ENCODE peak calls at places on chromosome 21, in eight cellular contexts. S is body of pancreas, V is A549, Z is psoas muscle, K is tibial artery, P is fibroblast of lung, M is HCT116, D is tibial nerve. H is an unnamed sample.

GRCh38 chr21:29181799-29182470 is 51.5 kb downstream of the MAP3K7CL start:
- DNase-seq in S (no peak), V (peak; percentile 64), Z (no peak), K (no peak), P (peak; percentile 95), M (peak; percentile 36), D (no peak), H (no peak)

GRCh38 chr21:19011448-19011847 is 607.9 kb upstream of the TMPRSS15 start:
- DNase-seq in S (no peak), V (no peak), Z (no peak), K (no peak), P (no peak), M (no peak), D (no peak), H (no peak)

GRCh38 chr21:35527358-35527757 is 478.3 kb upstream of the RUNX1 start:
- DNase-seq in S (no peak), V (no peak), Z (no peak), K (no peak), P (no peak), M (no peak), D (no peak), H (no peak)

GRCh38 chr21:40404319-40404906 is 442.5 kb downstream of the DSCAM start:
- DNase-seq in S (no peak), V (no peak), Z (no peak), K (no peak), P (peak; percentile 5), M (no peak), D (peak; percentile 27), H (no peak)

GRCh38 chr21:26461500-26461899 is 111.6 kb downstream of the CYYR1 start:
- DNase-seq in S (no peak), V (no peak), Z (no peak), K (no peak), P (no peak), M (no peak), D (no peak), H (no peak)

GRCh38 chr21:14403681-14404318 is 20.9 kb upstream of the HSPA13 start:
- DNase-seq in S (no peak), V (peak; percentile 28), Z (no peak), K (no peak), P (peak; percentile 23), M (peak; percentile 13), D (no peak), H (peak; percentile 45)

GRCh38 chr21:35086357-35086756 is 37.3 kb upstream of the RUNX1 start:
- DNase-seq in S (no peak), V (no peak), Z (no peak), K (no peak), P (peak; percentile 65), M (no peak), D (no peak), H (no peak)

GRCh38 chr21:45324430-45325205 is 36.9 kb upstream of the POFUT2 start:
- DNase-seq in S (peak; percentile 46), V (peak; percentile 67), Z (peak; percentile 48), K (no peak), P (no peak), M (no peak), D (no peak), H (no peak)

GRCh38 chr21:14303731-14304488 is 79.0 kb downstream of the HSPA13 start:
- DNase-seq in S (no peak), V (no peak), Z (no peak), K (no peak), P (no peak), M (no peak), D (no peak), H (no peak)

GRCh38 chr21:31874817-31875216 is 2.0 kb downstream of the HUNK start:
- DNase-seq in S (peak; percentile 77), V (no peak), Z (no peak), K (no peak), P (no peak), M (no peak), D (no peak), H (no peak)

GRCh38 chr21:25997788-25998611 is 172.6 kb downstream of the APP start:
- DNase-seq in S (peak; percentile 75), V (no peak), Z (no peak), K (no peak), P (no peak), M (peak; percentile 65), D (no peak), H (no peak)

GRCh38 chr21:21682172-21682571 is 684.0 kb downstream of the NCAM2 start:
- DNase-seq in S (no peak), V (no peak), Z (no peak), K (no peak), P (peak; percentile 86), M (no peak), D (no peak), H (no peak)

GRCh38 chr21:45468051-45468970 is 63.3 kb downstream of the COL18A1 start:
- DNase-seq in S (no peak), V (no peak), Z (peak; percentile 38), K (no peak), P (no peak), M (no peak), D (no peak), H (no peak)

GRCh38 chr21:44958471-44959191 is 18.8 kb downstream of the SLX9 start:
- DNase-seq in S (peak; percentile 42), V (no peak), Z (peak; percentile 94), K (peak; percentile 87), P (peak; percentile 51), M (no peak), D (peak; percentile 82), H (no peak)

GRCh38 chr21:45403133-45403824 is 1.7 kb upstream of the COL18A1 start:
- DNase-seq in S (no peak), V (no peak), Z (peak; percentile 39), K (no peak), P (no peak), M (no peak), D (no peak), H (no peak)

GRCh38 chr21:29321217-29321616 is 22.5 kb downstream of the BACH1 start:
- DNase-seq in S (no peak), V (no peak), Z (no peak), K (no peak), P (no peak), M (no peak), D (no peak), H (no peak)

GRCh38 chr21:41581592-41582228 is 73.8 kb upstream of the TMPRSS2 start:
- DNase-seq in S (no peak), V (no peak), Z (no peak), K (no peak), P (no peak), M (no peak), D (no peak), H (no peak)

GRCh38 chr21:45582128-45582527 is 39.9 kb upstream of the SLC19A1 start:
- DNase-seq in S (no peak), V (no peak), Z (no peak), K (no peak), P (no peak), M (no peak), D (no peak), H (no peak)

GRCh38 chr21:42736646-42737350 is 83.4 kb downstream of the PDE9A start:
- DNase-seq in S (no peak), V (no peak), Z (no peak), K (no peak), P (no peak), M (no peak), D (no peak), H (no peak)

GRCh38 chr21:18204931-18205330 is 39.7 kb upstream of the CHODL start:
- DNase-seq in S (no peak), V (no peak), Z (no peak), K (no peak), P (no peak), M (no peak), D (no peak), H (no peak)

GRCh38 chr21:36718951-36719501 is 20.1 kb downstream of the SIM2 start:
- DNase-seq in S (no peak), V (no peak), Z (no peak), K (peak; percentile 16), P (no peak), M (peak; percentile 52), D (no peak), H (no peak)

DNA sequence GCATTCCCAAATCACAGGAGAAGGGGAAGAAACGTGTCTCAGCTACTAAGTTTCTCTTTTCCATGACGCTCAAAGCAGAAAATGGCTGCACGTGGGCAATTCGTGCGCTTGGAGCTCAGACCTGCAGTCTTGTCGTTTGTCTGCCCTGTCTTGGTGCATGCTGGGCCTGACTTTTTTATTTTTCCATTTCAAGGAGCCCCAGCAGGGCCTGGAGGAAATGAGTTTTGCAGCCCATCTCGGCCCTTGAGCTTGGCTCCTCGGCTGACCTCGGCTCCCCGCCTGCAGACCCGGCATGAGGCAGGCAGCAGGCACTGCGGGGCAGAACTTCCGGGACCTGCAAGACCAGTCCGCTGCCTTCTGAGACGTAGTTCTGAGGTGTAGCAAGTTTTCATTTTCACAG is 25.6 kb downstream of the ERG start:
- DNase-seq in S (no peak), V (no peak), Z (no peak), K (no peak), P (no peak), M (no peak), D (no peak), H (no peak)
- H3K4me1 ChIP-seq in S (no peaks in the 10 kb centered on the region), V (peaks cover 12% of the 10 kb centered on the region), Z (no peaks in the 10 kb centered on the region), K (peaks cover 7% of the 10 kb centered on the region), P (no peaks in the 10 kb centered on the region), M (no peaks in the 10 kb centered on the region), D (no peaks in the 10 kb centered on the region), H (no peaks in the 10 kb centered on the region)

DNA sequence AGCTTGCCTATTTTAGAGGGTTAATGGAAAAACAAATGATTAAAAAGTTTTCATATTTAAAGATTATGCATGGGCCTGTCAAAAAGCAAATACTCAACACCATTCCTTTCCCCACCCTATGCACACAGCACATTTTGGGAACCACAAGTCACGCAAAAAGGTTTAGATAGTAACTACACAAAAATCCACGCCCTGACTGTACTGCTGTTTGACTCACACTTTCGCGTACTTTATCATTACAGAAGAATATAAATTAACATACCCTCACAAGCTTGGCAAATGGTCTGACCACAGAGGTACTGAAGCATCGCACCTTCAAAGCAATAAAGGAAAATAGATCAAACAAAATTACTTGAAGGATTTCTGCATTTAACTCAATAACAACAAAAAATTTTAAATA is 1.4 kb downstream of the ATP5PO start:
- DNase-seq in S (no peak), V (no peak), Z (no peak), K (no peak), P (peak; percentile 57), M (no peak), D (no peak), H (no peak)
- H3K4me3 ChIP-seq in S (no peak overlapping the region), V (no peak overlapping the region), Z (peak overlapping the region; percentile 99), K (no peak overlapping the region), P (peak overlapping the region; percentile 99), M (peak overlapping the region; percentile 99), D (no peak overlapping the region), H (no peak overlapping the region)

DNA sequence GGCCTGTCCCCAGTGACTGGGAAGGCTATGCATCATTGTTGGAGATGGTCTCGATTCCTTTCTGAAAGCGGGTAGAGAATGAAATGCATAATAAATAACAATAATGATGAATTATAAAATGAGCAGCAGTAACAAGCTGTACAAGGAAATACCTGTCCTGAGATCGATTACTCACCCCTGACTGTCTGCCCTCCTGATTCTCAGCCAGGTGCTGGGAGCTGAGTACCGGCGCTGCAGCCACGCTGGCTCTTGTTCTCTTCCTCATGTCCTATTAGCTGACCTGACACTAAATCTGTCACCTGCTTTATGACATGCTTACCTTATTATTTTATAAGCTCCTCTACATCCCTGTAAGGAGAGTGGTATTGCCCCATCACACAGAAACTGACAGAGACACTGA is 3.4 kb downstream of the AGPAT3 start:
- DNase-seq in S (peak; percentile 38), V (no peak), Z (no peak), K (no peak), P (no peak), M (no peak), D (no peak), H (no peak)
- H3K4me1 ChIP-seq in S (peaks cover 33% of the 10 kb centered on the region), V (peaks cover 10% of the 10 kb centered on the region), Z (peaks cover 44% of the 10 kb centered on the region), K (peaks cover 6% of the 10 kb centered on the region), P (no peaks in the 10 kb centered on the region), M (peaks cover 47% of the 10 kb centered on the region), D (peaks cover 17% of the 10 kb centered on the region), H (peaks cover 40% of the 10 kb centered on the region)

GRCh38 chr21:46604975-46605758 is at the start of gene S100B:
- DNase-seq in S (no peak), V (no peak), Z (no peak), K (no peak), P (peak; percentile 26), M (no peak), D (no peak), H (no peak)
- H3K4me3 ChIP-seq in S (no peak within 1 kb of the TSS), V (no peak within 1 kb of the TSS), Z (no peak within 1 kb of the TSS), K (no peak within 1 kb of the TSS), P (no peak within 1 kb of the TSS), M (no peak within 1 kb of the TSS), D (peak within 1 kb of the TSS; percentile 54), H (no peak within 1 kb of the TSS)

H was measured in CD4-positive, alpha-beta memory T cell.